ENCODE peak calls at places on chromosomes 1 and 21, in nine cellular contexts. B is MV-4-11; W is G401; Z is tibial nerve; X is stimulated activated CD8-positive, alpha-beta memory T cell treated with anti-CD3 and anti-CD28 coated beads, Interleukin-7, amount 100 ng/mL, for 4 hours; L is body of pancreas; K is GM04503; O is hepatic stellate cell; H is fibroblast of the conjunctiva. V is an unnamed sample.

GRCh38 chr1:209937996-209938959 is at the start of gene SYT14:
- DNase-seq in L (peak), K (no peak), Z (no peak), W (peak), H (peak), B (no peak), O (no peak), X (no peak), V (no peak)

GRCh38 chr21:45698493-45698947 is 55.0 kb downstream of the PCBP3 start:
- DNase-seq in L (peak), K (peak), W (peak), Z (peak), X (no peak), B (no peak), O (peak), H (peak), V (peak)

GRCh38 chr1:244730153-244730933 is 77.4 kb downstream of the DESI2 start:
- DNase-seq in B (peak), K (no peak), H (peak), W (peak), L (peak), Z (no peak), O (peak), X (peak), V (peak)

GRCh38 chr1:232988572-232989040 is 38.2 kb downstream of the NTPCR start:
- DNase-seq in K (no peak), Z (no peak), O (no peak), W (no peak), B (no peak), X (no peak), L (no peak), H (no peak), V (no peak)

GRCh38 chr1:190170321-190170720 is 307.3 kb downstream of the BRINP3 start:
- DNase-seq in K (no peak), W (no peak), O (no peak), X (no peak), B (no peak), L (no peak), Z (no peak), H (no peak), V (no peak)

GRCh38 chr21:43812139-43812821 is 22.9 kb downstream of the RRP1 start:
- DNase-seq in H (no peak), O (peak), K (no peak), Z (no peak), W (no peak), B (peak), X (no peak), L (no peak), V (no peak)

GRCh38 chr1:40313958-40314720 is 2.9 kb downstream of the COL9A2 start:
- DNase-seq in O (no peak), L (no peak), K (no peak), B (no peak), H (no peak), W (no peak), Z (no peak), X (no peak), V (no peak)

GRCh38 chr21:45136927-45137611 is 62.7 kb downstream of the ADARB1 start:
- DNase-seq in X (peak), Z (peak), O (peak), B (peak), W (peak), L (peak), H (peak), K (peak), V (peak)

GRCh38 chr1:119674835-119675289 is 26.8 kb upstream of the ZNF697 start:
- DNase-seq in H (peak), L (peak), W (peak), X (no peak), Z (peak), B (peak), K (no peak), O (peak), V (peak)

GRCh38 chr21:16192900-16193299 is 463.1 kb downstream of the USP25 start:
- DNase-seq in O (no peak), K (no peak), B (no peak), H (peak), X (no peak), L (no peak), W (no peak), Z (no peak), V (no peak)

GRCh38 chr1:27130798-27131197 is 24.1 kb downstream of the SLC9A1 start:
- DNase-seq in W (no peak), L (peak), H (no peak), Z (no peak), B (no peak), K (no peak), X (no peak), O (no peak), V (peak)

GRCh38 chr21:38989097-38989744 is 183.5 kb downstream of the ETS2 start:
- DNase-seq in L (no peak), W (no peak), H (no peak), K (no peak), O (no peak), X (no peak), B (no peak), Z (no peak), V (no peak)

GRCh38 chr1:30088594-30089556 is 634.5 kb downstream of the MATN1 start:
- DNase-seq in W (no peak), K (no peak), B (no peak), L (peak), O (no peak), X (no peak), H (no peak), Z (peak), V (peak)

GRCh38 chr1:21673277-21673780 is 4.2 kb upstream of the RAP1GAP start:
- DNase-seq in K (peak), L (peak), W (peak), B (peak), Z (peak), X (no peak), H (peak), O (peak), V (peak)

GRCh38 chr1:244705268-244706234 is 52.6 kb downstream of the DESI2 start:
- DNase-seq in W (peak), L (peak), B (no peak), X (no peak), Z (no peak), K (no peak), O (no peak), H (no peak), V (no peak)

GRCh38 chr1:241253491-241253890 is 103.5 kb downstream of the RGS7 start:
- DNase-seq in B (no peak), Z (no peak), K (peak), L (no peak), H (no peak), O (peak), X (no peak), W (no peak), V (no peak)

GRCh38 chr1:75554870-75555269 is 56.0 kb downstream of the SLC44A5 start:
- DNase-seq in K (no peak), L (no peak), B (no peak), Z (no peak), X (no peak), W (no peak), H (no peak), O (no peak), V (no peak)